ENCODE peak calls at places on chromosome 19, in five cellular contexts. T is tibial nerve, U is transverse colon, C is lower leg skin, B is adrenal gland. V is an unnamed sample.

GRCh38 chr19:46488551-46488950 is 7.1 kb downstream of the PNMA8B start:
- DNase-seq in U (no peak), C (no peak), B (no peak), T (no peak), V (no peak)

GRCh38 chr19:53808710-53809125 is 15.4 kb downstream of the NLRP12 start:
- DNase-seq in U (no peak), C (no peak), B (no peak), T (no peak), V (peak)

GRCh38 chr19:56566904-56567273 is 379 bp upstream of the ZNF470 start:
- DNase-seq in U (peak), T (no peak), B (peak), C (peak), V (no peak)

GRCh38 chr19:1761528-1762242 is 8.4 kb downstream of the ONECUT3 start:
- DNase-seq in T (no peak), B (no peak), C (no peak), U (no peak), V (no peak)

GRCh38 chr19:6723738-6724137 is 3.3 kb upstream of the C3 start:
- DNase-seq in U (no peak), B (no peak), T (no peak), C (no peak), V (no peak)

GRCh38 chr19:30739394-30739793 is 367.2 kb downstream of the ZNF536 start:
- DNase-seq in T (peak), B (no peak), U (no peak), C (peak), V (no peak)

GRCh38 chr19:1465191-1466016 is 13.6 kb downstream of the C19orf25 start:
- DNase-seq in C (no peak), T (no peak), U (peak), B (no peak), V (peak)

GRCh38 chr19:33520844-33521479 is 629 bp downstream of the PEPD start:
- DNase-seq in B (no peak), U (peak), C (no peak), T (no peak), V (no peak)

GRCh38 chr19:46692918-46693722 is 23.8 kb downstream of the PRKD2 start:
- DNase-seq in U (no peak), C (no peak), B (no peak), T (no peak), V (no peak)

GRCh38 chr19:55345818-55346724 is 6.4 kb downstream of the KMT5C start:
- DNase-seq in C (no peak), B (peak), U (peak), T (no peak), V (no peak)

GRCh38 chr19:15144046-15144646 is 36.9 kb downstream of the SYDE1 start:
- DNase-seq in C (no peak), U (no peak), B (no peak), T (no peak), V (no peak)

GRCh38 chr19:20243629-20244028 is 76.6 kb downstream of the ZNF486 start:
- DNase-seq in B (no peak), C (no peak), U (no peak), T (no peak), V (no peak)

GRCh38 chr19:18654469-18654868 is 17.6 kb downstream of the KLHL26 start:
- DNase-seq in C (no peak), U (no peak), B (no peak), T (no peak), V (no peak)

GRCh38 chr19:1728816-1729567 is 24.3 kb upstream of the ONECUT3 start:
- DNase-seq in U (no peak), C (no peak), B (no peak), T (no peak), V (no peak)

GRCh38 chr19:14003279-14004051 is 2.7 kb downstream of the RFX1 start:
- DNase-seq in B (no peak), T (no peak), U (no peak), C (no peak), V (peak)

DNA sequence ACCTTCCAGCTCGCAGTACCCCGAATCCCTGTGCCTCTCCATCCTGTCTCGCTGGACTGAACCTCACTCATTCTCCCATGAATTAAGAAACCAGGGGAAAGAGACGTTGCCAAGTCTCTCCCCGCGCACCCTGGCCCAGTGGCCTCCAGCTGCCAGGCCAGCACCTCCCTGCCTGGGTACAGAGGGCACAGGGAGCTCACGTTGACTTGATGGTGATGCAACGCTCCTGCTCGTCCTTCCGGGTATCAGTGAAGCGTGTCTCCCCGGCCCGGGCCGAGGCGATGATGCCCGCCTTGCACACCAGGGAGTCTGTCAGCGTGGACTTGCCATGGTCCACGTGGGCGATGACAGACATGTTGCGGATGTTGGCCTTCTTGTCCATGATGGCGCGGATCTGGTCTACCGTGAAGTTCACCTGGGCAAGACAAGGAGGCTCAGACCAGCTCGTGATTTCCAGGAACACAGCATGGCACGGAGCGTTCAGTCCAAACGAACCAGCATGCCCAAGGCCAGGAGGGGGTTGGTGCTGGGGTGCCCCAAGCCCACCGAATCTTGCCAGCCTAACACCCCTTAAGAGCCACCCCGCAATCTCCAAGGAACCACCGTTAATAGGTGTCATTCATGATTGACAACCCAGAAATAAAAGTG is 1.2 kb downstream of the EEF2 start:
- DNase-seq in U (peak), T (no peak), B (peak), C (no peak), V (peak)
- TF ChIP-seq POLR2A in U (no peak), T (no peak), B (peak), C (no peak), V (no peak)

DNA sequence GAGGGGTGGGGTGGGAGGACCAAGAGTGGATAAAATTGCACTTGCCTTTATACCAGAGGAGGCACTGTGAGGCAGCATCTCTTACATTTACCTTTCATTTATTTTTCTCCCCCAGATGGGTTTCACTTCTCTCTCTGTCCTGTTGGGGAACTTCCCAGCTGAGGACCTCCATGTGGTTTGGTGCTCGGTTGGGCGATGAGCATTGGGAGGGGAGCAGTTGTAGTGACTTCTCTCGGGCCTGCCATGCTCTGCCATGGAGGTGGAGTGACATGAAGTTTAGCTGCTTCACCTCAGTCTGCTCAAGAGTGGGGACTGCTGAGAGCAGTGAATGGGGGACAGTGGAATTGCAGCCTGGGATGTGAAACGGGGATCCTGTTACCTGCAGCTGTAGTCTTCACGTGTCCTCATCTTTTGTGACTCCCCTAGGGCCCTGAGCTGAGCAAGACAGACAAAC is 23.1 kb upstream of the CXCL17 start:
- DNase-seq in T (no peak), B (no peak), C (no peak), U (no peak), V (no peak)
- TF ChIP-seq POLR2A in T (no peak), B (no peak), C (no peak), U (no peak), V (no peak)

DNA sequence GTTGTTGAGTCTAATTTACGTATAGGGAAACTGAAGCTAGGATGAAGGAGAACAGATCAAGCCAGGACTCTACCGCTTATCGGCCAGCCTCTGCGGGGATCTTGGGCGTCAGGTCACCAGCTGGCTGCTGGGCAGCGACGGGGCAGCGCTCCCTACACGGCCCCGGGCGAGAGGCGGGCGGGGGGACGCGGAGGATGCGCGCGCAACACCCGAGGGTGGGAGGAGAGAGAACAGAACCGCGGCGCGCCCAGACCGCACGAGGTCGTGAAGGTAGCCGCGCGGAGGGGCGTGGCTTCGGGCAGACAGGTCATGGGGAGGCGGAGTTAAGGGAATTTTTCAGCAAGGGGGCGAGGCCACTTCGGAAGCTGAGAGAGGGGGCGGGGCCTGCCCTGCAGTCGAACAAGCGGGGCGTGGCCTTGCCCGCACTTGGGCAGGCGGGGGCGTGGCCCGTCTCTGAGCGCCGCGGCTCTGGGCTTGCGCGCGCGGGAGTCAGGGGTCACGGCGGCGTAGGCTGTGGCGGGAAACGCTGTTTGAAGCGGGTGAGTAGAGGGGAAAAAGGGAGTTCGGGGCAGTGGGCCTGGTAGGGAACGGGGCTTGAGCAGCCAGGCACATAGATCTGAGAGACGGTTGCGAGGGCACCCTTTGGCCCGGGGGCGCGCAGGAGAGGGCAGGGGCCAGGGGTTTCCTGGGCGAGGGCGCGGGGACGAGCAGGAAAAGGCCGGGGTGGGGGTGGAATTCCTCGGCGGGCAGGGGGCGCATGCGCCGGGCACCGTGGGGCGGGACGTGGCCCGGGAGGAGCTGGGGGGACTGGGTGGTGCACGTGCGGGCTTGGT is at the start of gene POLD1:
- DNase-seq in U (peak), B (peak), C (peak), T (peak), V (peak)
- TF ChIP-seq POLR2A in U (peak), B (peak), C (no peak), T (no peak), V (peak)

GRCh38 chr19:12791345-12792047 is at the start of gene JUNB:
- DNase-seq in C (peak), U (peak), T (peak), B (peak), V (peak)

GRCh38 chr19:12788682-12789097 is 2.6 kb upstream of the JUNB start:
- DNase-seq in U (peak), C (peak), B (peak), T (no peak), V (peak)

GRCh38 chr19:12790628-12791344 is 500 bp upstream of the JUNB start:
- DNase-seq in C (no peak), B (no peak), U (no peak), T (no peak), V (no peak)

GRCh38 chr19:12789098-12789903 is 2.0 kb upstream of the JUNB start:
- DNase-seq in C (no peak), T (no peak), U (no peak), B (no peak), V (peak)

GRCh38 chr19:12789904-12790619 is 1.2 kb upstream of the JUNB start:
- DNase-seq in T (peak), U (peak), B (peak), C (peak), V (peak)
- TF ChIP-seq POLR2A in T (peak), U (peak), B (peak), C (no peak), V (no peak)

GRCh38 chr19:11423164-11423803 is 4.2 kb upstream of the RGL3 start:
- DNase-seq in U (no peak), T (no peak), B (no peak), C (no peak), V (no peak)
- TF ChIP-seq POLR2A in U (no peak), T (no peak), B (no peak), C (no peak), V (no peak)

GRCh38 chr19:7881910-7882309 is 6.4 kb upstream of the LRRC8E start:
- DNase-seq in C (no peak), T (no peak), B (no peak), U (no peak), V (no peak)
- TF ChIP-seq POLR2A in C (no peak), T (no peak), B (no peak), U (no peak), V (no peak)